ENCODE peak calls at places on chromosomes 1 and 21, in four cellular contexts. One of them, this sample, is unnamed.

GRCh38 chr1:171188388-171189266 is 3.5 kb downstream of the FMO2 start:
- DNase-seq in K562: peak
- DNase-seq in SK-N-SH: peak
- DNase-seq in H1: no peak
- DNase-seq in this sample: peak

GRCh38 chr1:175873290-175873689 is 129.9 kb upstream of the TNR start:
- DNase-seq in H1: no peak
- DNase-seq in K562: no peak
- DNase-seq in SK-N-SH: no peak
- DNase-seq in this sample: no peak

GRCh38 chr21:39114871-39115658 is 68.2 kb downstream of the PSMG1 start:
- DNase-seq in H1: no peak
- DNase-seq in K562: no peak
- DNase-seq in SK-N-SH: no peak
- DNase-seq in this sample: no peak

GRCh38 chr1:54227836-54228435 is 28.0 kb downstream of the MRPL37 start:
- DNase-seq in K562: no peak
- DNase-seq in H1: no peak
- DNase-seq in SK-N-SH: peak
- DNase-seq in this sample: peak

GRCh38 chr1:41683681-41684500 is 199.4 kb upstream of the EDN2 start:
- DNase-seq in SK-N-SH: no peak
- DNase-seq in H1: no peak
- DNase-seq in K562: no peak
- DNase-seq in this sample: no peak

GRCh38 chr1:212597495-212597894 is 11.1 kb upstream of the ATF3 start:
- DNase-seq in K562: no peak
- DNase-seq in SK-N-SH: no peak
- DNase-seq in H1: no peak
- DNase-seq in this sample: no peak

GRCh38 chr1:182441719-182442118 is 8.2 kb upstream of the RGSL1 start:
- DNase-seq in SK-N-SH: no peak
- DNase-seq in H1: no peak
- DNase-seq in K562: no peak
- DNase-seq in this sample: no peak

GRCh38 chr1:243712890-243713425 is 137.1 kb downstream of the AKT3 start:
- DNase-seq in K562: no peak
- DNase-seq in SK-N-SH: no peak
- DNase-seq in H1: no peak
- DNase-seq in this sample: no peak

GRCh38 chr1:110200666-110201065 is 9.4 kb upstream of the KCNC4 start:
- DNase-seq in H1: no peak
- DNase-seq in SK-N-SH: no peak
- DNase-seq in K562: no peak
- DNase-seq in this sample: no peak

GRCh38 chr1:220887868-220888664 is 8.8 kb downstream of the HLX start:
- DNase-seq in H1: no peak
- DNase-seq in K562: no peak
- DNase-seq in SK-N-SH: peak
- DNase-seq in this sample: no peak

GRCh38 chr21:17402885-17403477 is 109.9 kb upstream of the CXADR start:
- DNase-seq in SK-N-SH: peak
- DNase-seq in K562: no peak
- DNase-seq in H1: no peak
- DNase-seq in this sample: no peak

GRCh38 chr1:178283409-178283808 is 189.5 kb downstream of the RASAL2 start:
- DNase-seq in K562: no peak
- DNase-seq in H1: peak
- DNase-seq in SK-N-SH: no peak
- DNase-seq in this sample: peak

GRCh38 chr1:3609016-3609768 is 2.1 kb downstream of the MEGF6 start:
- DNase-seq in SK-N-SH: no peak
- DNase-seq in H1: no peak
- DNase-seq in K562: no peak
- DNase-seq in this sample: no peak

GRCh38 chr1:230901711-230902110 is 33.4 kb upstream of the C1orf198 start:
- DNase-seq in K562: no peak
- DNase-seq in H1: no peak
- DNase-seq in SK-N-SH: no peak
- DNase-seq in this sample: no peak

GRCh38 chr1:119605686-119606085 is 42.4 kb downstream of the ZNF697 start:
- DNase-seq in SK-N-SH: no peak
- DNase-seq in H1: no peak
- DNase-seq in K562: no peak
- DNase-seq in this sample: no peak

GRCh38 chr21:38910390-38911008 is 104.8 kb downstream of the ETS2 start:
- DNase-seq in SK-N-SH: peak
- DNase-seq in K562: no peak
- DNase-seq in H1: no peak
- DNase-seq in this sample: no peak

GRCh38 chr1:165207774-165208359 is 148.6 kb downstream of the LMX1A start:
- DNase-seq in H1: no peak
- DNase-seq in K562: peak
- DNase-seq in SK-N-SH: no peak
- DNase-seq in this sample: no peak

GRCh38 chr1:186286615-186287317 is 88.3 kb downstream of the TPR start:
- DNase-seq in K562: no peak
- DNase-seq in SK-N-SH: no peak
- DNase-seq in H1: no peak
- DNase-seq in this sample: no peak

GRCh38 chr21:34810786-34811185 is 142.0 kb downstream of the CLIC6 start:
- DNase-seq in K562: no peak
- DNase-seq in H1: no peak
- DNase-seq in SK-N-SH: no peak
- DNase-seq in this sample: no peak

GRCh38 chr1:96981181-96981580 is 259.6 kb downstream of the PTBP2 start:
- DNase-seq in K562: no peak
- DNase-seq in H1: no peak
- DNase-seq in SK-N-SH: no peak
- DNase-seq in this sample: no peak

GRCh38 chr1:204941415-204942338 is 71.0 kb downstream of the NFASC start:
- DNase-seq in H1: peak
- DNase-seq in SK-N-SH: peak
- DNase-seq in K562: peak
- DNase-seq in this sample: peak

GRCh38 chr1:18401921-18402320 is 78.8 kb upstream of the KLHDC7A start:
- DNase-seq in SK-N-SH: no peak
- DNase-seq in H1: no peak
- DNase-seq in K562: no peak
- DNase-seq in this sample: no peak

GRCh38 chr1:223228931-223229528 is 86.0 kb upstream of the TLR5 start:
- DNase-seq in K562: no peak
- DNase-seq in SK-N-SH: no peak
- DNase-seq in H1: no peak
- DNase-seq in this sample: no peak

GRCh38 chr1:171711643-171712042 is 30.2 kb downstream of the VAMP4 start:
- DNase-seq in SK-N-SH: no peak
- DNase-seq in K562: no peak
- DNase-seq in H1: no peak
- DNase-seq in this sample: no peak

GRCh38 chr21:20882462-20883415 is 115.5 kb upstream of the NCAM2 start:
- DNase-seq in SK-N-SH: peak
- DNase-seq in K562: peak
- DNase-seq in H1: peak
- DNase-seq in this sample: peak

GRCh38 chr1:5244631-5245285 is 590.3 kb downstream of the AJAP1 start:
- DNase-seq in K562: no peak
- DNase-seq in SK-N-SH: no peak
- DNase-seq in H1: no peak
- DNase-seq in this sample: no peak
- TF ChIP-seq CTCF in K562: no peak
- TF ChIP-seq CTCF in SK-N-SH: no peak
- TF ChIP-seq CTCF in H1: no peak
- TF ChIP-seq CTCF in this sample: no peak

GRCh38 chr1:156684227-156684782 is 7.1 kb upstream of the NES start:
- DNase-seq in K562: no peak
- DNase-seq in H1: no peak
- DNase-seq in SK-N-SH: no peak
- DNase-seq in this sample: no peak
- TF ChIP-seq TEAD4 in K562: no peak
- TF ChIP-seq TEAD4 in H1: no peak
- TF ChIP-seq TEAD4 in SK-N-SH: no peak
- TF ChIP-seq TEAD4 in this sample: no peak

DNA sequence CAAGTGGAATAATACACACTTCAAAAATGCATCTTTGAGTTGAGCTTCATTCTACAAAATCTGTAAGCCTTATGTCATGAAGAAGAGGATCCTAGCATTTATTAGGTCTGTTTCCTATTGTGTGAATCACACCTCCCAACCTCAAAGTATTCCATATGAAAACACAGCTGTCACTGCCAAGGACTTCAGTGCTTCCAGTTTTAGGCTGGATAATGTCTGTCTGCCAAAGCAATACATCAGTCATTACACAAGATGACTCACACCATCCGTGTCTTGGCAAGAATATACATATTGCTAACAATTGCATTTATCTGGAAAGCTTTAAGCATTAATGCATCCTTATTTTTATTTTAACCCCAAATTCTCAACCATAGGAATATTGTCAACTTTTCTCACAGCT is 125.7 kb upstream of the TMPRSS15 start:
- DNase-seq in K562: no peak
- DNase-seq in H1: no peak
- DNase-seq in SK-N-SH: no peak
- DNase-seq in this sample: no peak
- TF ChIP-seq CTCF in K562: no peak
- TF ChIP-seq CTCF in H1: no peak
- TF ChIP-seq CTCF in SK-N-SH: no peak
- TF ChIP-seq CTCF in this sample: no peak

GRCh38 chr1:196387766-196388165 is 220.5 kb downstream of the KCNT2 start:
- DNase-seq in H1: no peak
- DNase-seq in SK-N-SH: no peak
- DNase-seq in K562: no peak
- DNase-seq in this sample: no peak
- TF ChIP-seq TEAD4 in H1: no peak
- TF ChIP-seq TEAD4 in SK-N-SH: no peak
- TF ChIP-seq TEAD4 in K562: no peak
- TF ChIP-seq TEAD4 in this sample: no peak

DNA sequence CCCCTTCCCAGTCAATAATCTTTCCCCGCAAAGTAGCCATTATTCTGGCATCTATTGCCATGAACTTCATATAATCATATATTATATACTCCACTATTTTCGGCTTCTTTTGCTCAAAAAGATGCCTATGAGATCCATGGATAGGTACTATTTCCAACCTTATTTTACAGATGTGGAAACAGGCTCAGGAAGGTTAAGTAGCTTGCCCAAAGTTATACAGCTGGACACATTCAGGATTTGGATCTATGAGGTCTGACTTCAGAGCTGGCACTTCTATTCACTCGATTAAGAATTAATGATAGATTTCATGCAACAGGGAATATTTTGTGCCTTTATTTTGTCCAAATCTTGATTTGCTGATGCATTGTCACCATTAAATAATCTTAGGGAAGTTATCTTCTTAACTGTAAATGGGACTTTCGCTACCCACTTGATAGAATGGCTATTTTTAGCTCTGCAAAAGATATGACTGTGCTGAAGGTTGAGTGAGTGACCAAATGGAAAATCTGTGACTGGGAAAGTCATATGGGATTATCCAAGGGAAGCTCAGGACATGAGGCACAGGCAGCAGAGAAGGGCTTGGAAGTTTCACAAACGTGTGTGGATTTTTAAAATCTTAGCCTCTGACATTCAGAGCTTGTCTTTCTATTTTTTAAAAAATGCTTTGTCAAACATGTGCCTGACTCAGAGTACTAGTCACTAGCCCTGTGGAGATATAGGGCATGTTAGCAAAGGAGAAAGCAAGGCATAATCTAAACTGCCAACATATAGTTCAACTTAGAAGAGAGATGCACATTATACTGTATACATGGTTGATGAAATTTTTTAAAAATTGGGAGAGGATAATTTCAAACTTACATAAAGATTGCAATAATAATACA is 36.5 kb downstream of the GIPC2 start:
- DNase-seq in K562: no peak
- DNase-seq in H1: no peak
- DNase-seq in SK-N-SH: no peak
- DNase-seq in this sample: no peak
- TF ChIP-seq CTCF in K562: no peak
- TF ChIP-seq CTCF in H1: no peak
- TF ChIP-seq CTCF in SK-N-SH: no peak
- TF ChIP-seq CTCF in this sample: no peak

GRCh38 chr1:92951141-92951582 is 10.1 kb downstream of the DIPK1A start:
- DNase-seq in H1: no peak
- DNase-seq in SK-N-SH: no peak
- DNase-seq in K562: no peak
- DNase-seq in this sample: no peak
- TF ChIP-seq TEAD4 in H1: no peak
- TF ChIP-seq TEAD4 in SK-N-SH: no peak
- TF ChIP-seq TEAD4 in K562: no peak
- TF ChIP-seq TEAD4 in this sample: no peak

DNA sequence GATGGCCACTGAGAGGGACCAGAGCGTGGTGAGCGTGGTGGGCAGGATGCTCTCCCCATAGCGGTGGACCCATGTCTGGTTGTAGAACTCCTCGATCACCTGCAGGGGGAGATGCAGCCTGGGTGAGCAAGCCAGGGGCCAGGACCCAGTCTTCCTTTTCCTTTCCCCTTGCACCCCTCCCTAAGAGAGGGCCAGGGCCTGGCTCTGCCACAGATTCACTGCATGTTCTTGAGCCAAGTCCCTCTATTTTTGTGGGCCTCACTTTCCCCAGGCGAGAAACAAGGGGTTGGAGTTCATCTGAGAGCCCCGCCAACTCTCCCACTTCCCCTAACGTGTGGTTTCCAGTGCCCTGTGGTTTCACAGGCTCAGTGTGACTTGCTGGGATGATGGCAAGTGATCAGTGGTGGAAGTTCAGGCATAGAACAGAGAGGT is 27.5 kb downstream of the SLC2A1 start:
- DNase-seq in SK-N-SH: peak
- DNase-seq in K562: peak
- DNase-seq in H1: no peak
- DNase-seq in this sample: peak
- TF ChIP-seq CTCF in SK-N-SH: peak
- TF ChIP-seq CTCF in K562: peak
- TF ChIP-seq CTCF in H1: peak
- TF ChIP-seq CTCF in this sample: peak

GRCh38 chr1:27504588-27505419 is 14.8 kb upstream of the WASF2 start:
- DNase-seq in K562: peak
- DNase-seq in SK-N-SH: peak
- DNase-seq in H1: no peak
- DNase-seq in this sample: peak
- TF ChIP-seq TEAD4 in K562: no peak
- TF ChIP-seq TEAD4 in SK-N-SH: no peak
- TF ChIP-seq TEAD4 in H1: no peak
- TF ChIP-seq TEAD4 in this sample: no peak